ENCODE peak calls at places on chromosomes 2 and 18, in ten cellular contexts. Y is HFF-Myc, V is dorsolateral prefrontal cortex, D is kidney, X is ovary, H is breast epithelium, L is fibroblast of pulmonary artery, P is AG04450, R is right cardiac atrium, O is bronchial epithelial cell. N is an unnamed sample.

GRCh38 chr2:27756544-27757498 is 14.7 kb upstream of the MRPL33 start:
- DNase-seq in Y (no peak), V (no peak), D (no peak), X (no peak), H (no peak), L (no peak), P (no peak), R (peak; percentile 78), O (no peak), N (no peak)

GRCh38 chr2:49035477-49035876 is 118.8 kb downstream of the FSHR start:
- DNase-seq in Y (no peak), V (no peak), D (no peak), X (no peak), H (no peak), L (no peak), P (no peak), R (no peak), O (no peak), N (no peak)

GRCh38 chr18:64519191-64519590 is 370.3 kb upstream of the LINC00305 start:
- DNase-seq in Y (no peak), V (no peak), D (no peak), X (no peak), H (no peak), L (no peak), P (no peak), R (no peak), O (no peak), N (no peak)

GRCh38 chr2:30368258-30368657 is 78.8 kb upstream of the LCLAT1 start:
- DNase-seq in Y (no peak), V (no peak), D (peak; percentile 88), X (no peak), H (peak; percentile 57), L (no peak), P (peak; percentile 62), R (no peak), O (no peak), N (no peak)

GRCh38 chr18:50700245-50701165 is 119.3 kb downstream of the MRO start:
- DNase-seq in Y (no peak), V (no peak), D (no peak), X (no peak), H (no peak), L (no peak), P (no peak), R (no peak), O (no peak), N (no peak)

GRCh38 chr18:58106674-58107058 is 62.6 kb downstream of the NEDD4L start:
- DNase-seq in Y (no peak), V (no peak), D (no peak), X (no peak), H (no peak), L (no peak), P (no peak), R (no peak), O (no peak), N (no peak)

GRCh38 chr2:42139141-42139540 is 30.0 kb upstream of the EML4 start:
- DNase-seq in Y (no peak), V (no peak), D (no peak), X (no peak), H (no peak), L (peak; percentile 61), P (no peak), R (no peak), O (no peak), N (no peak)

GRCh38 chr18:2515908-2516625 is 55.2 kb downstream of the METTL4 start:
- DNase-seq in Y (peak; percentile 88), V (no peak), D (no peak), X (no peak), H (no peak), L (peak; percentile 94), P (peak; percentile 58), R (no peak), O (peak; percentile 97), N (no peak)

GRCh38 chr2:30665761-30666306 is 141.4 kb downstream of the CAPN13 start:
- DNase-seq in Y (no peak), V (no peak), D (no peak), X (no peak), H (no peak), L (no peak), P (no peak), R (no peak), O (no peak), N (no peak)

DNA sequence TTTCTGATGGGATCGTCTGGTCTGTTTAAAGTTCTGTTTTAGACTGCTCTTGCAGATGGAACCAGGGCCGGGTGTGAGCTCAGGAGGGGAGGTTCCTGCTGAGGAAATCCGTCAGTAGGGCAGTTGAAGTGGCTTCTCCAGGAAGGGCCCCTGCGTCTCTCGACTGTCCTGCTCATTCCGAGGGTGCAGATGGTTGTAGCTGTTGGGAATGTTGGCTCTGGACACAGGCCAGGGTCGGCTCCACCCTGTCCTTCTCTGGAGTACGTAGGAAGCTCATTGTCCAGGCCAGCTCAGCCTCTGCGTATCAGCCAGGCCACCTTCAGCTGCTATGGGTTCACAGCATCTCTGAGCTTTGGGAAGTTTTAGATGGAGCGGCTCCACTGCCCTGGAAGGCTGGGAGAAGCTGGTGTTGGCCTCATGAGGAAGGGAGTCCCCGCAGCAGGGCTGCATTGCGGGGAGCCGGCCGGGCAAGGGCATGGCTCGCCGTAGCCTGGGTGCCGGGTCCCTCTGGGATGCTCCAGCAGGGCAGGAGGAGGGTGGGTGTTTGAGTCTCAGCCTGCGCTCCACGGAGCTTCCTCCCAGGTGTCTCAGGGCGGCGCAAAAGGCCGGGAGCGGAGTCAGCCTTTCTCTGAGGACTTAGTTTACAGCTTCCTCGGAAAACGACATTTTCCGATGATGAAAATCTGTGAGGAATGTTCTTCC is 58.5 kb downstream of the NFATC1 start:
- DNase-seq in Y (peak; percentile 22), V (no peak), D (no peak), X (no peak), H (no peak), L (peak; percentile 47), P (no peak), R (peak; percentile 87), O (no peak), N (no peak)
- H3K4me3 ChIP-seq in Y (no peak overlapping the region), V (no peak overlapping the region), D (no peak overlapping the region), X (no peak overlapping the region), H (no peak overlapping the region), L (no peak overlapping the region), P (no peak overlapping the region), R (no peak overlapping the region), O (no peak overlapping the region), N (no peak overlapping the region)

GRCh38 chr2:78718483-78718882 is 307.0 kb upstream of the REG3G start:
- DNase-seq in Y (no peak), V (no peak), D (no peak), X (no peak), H (no peak), L (peak; percentile 22), P (no peak), R (no peak), O (no peak), N (no peak)
- H3K4me3 ChIP-seq in Y (no peak overlapping the region), V (no peak overlapping the region), D (no peak overlapping the region), X (no peak overlapping the region), H (no peak overlapping the region), L (no peak overlapping the region), P (no peak overlapping the region), R (no peak overlapping the region), O (no peak overlapping the region), N (no peak overlapping the region)

DNA sequence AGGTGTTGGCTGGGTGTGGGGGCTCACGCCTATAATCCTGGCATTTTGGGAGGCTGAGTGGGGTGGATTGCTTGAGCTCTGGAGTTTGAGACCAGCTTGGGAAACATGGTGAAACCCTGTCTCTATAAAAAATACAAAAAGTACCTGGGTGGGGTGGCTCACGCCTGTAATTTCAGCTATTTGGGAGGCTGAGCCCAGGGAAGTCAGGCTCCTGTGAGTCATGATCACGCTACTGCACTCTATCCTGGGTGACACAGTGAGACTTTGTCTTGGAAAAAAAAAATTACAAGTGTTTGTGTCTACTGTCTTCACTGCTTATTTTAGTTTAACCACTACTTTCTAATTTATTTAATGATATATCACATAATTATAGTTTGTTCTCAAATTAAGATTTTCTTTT is 62.7 kb upstream of the DOCK10 start:
- DNase-seq in Y (no peak), V (no peak), D (no peak), X (no peak), H (no peak), L (no peak), P (no peak), R (no peak), O (peak; percentile 29), N (no peak)
- H3K4me3 ChIP-seq in Y (no peak overlapping the region), V (no peak overlapping the region), D (no peak overlapping the region), X (no peak overlapping the region), H (no peak overlapping the region), L (no peak overlapping the region), P (no peak overlapping the region), R (no peak overlapping the region), O (no peak overlapping the region), N (no peak overlapping the region)

GRCh38 chr2:104858325-104858978 is 4.5 kb downstream of the POU3F3 start:
- DNase-seq in Y (no peak), V (no peak), D (no peak), X (no peak), H (no peak), L (no peak), P (no peak), R (no peak), O (no peak), N (no peak)

GRCh38 chr2:104856973-104857261 is 3.0 kb downstream of the POU3F3 start:
- DNase-seq in Y (no peak), V (no peak), D (no peak), X (no peak), H (no peak), L (no peak), P (no peak), R (no peak), O (no peak), N (no peak)

GRCh38 chr2:104859310-104860130 is 5.6 kb downstream of the POU3F3 start:
- DNase-seq in Y (no peak), V (no peak), D (no peak), X (no peak), H (no peak), L (no peak), P (no peak), R (no peak), O (no peak), N (no peak)

GRCh38 chr2:104856086-104856972 is 2.4 kb downstream of the POU3F3 start:
- DNase-seq in Y (no peak), V (peak; percentile 48), D (peak; percentile 79), X (no peak), H (no peak), L (no peak), P (no peak), R (no peak), O (no peak), N (no peak)

DNA sequence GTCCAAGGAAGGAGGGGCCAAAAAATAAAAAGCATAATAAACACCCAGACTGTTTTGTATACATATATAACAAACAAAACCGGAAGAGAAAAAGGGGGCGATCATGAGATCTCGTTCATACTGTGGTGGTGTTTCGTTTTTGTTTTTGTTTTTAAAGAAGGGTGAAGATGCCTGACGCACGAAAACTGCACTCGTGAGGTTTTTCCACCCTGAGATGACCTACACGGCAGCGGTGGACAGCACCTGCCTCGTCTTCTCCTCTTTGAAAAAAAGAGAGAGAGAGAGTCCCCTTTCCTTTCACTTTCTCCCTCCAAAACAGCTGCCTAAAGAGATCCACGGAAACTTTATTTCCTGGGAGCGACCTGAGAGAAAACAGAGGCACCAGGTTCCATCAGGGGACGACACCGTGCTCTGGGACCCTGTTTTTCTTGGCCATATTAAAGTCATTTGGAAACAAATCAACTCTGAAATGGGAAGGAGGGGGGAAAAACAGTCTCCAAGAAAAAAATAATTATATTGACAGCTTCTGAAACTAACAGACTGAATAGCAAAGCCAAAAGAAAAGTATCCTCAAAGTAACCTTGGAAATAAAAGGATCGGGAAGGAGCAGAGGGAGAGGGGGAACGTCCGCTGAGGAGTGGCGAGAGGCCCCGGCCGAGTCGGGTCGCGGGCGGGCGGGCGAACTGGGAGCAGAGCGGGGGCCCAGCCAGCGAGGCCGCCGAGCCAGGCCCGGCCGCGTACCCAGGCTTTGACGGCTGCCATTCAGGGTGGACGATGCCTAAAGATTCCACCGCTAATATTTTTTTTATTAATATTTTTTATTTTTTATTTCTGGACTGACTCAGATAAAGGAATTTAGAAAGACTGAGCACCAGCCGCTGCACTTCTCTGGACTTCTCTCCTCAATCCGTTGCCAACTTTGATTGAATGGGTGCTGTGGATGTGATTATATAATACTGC is 3.6 kb downstream of the POU3F3 start:
- DNase-seq in Y (no peak), V (no peak), D (no peak), X (no peak), H (no peak), L (no peak), P (no peak), R (no peak), O (no peak), N (no peak)
- H3K4me3 ChIP-seq in Y (no peak overlapping the region), V (peak overlapping the region; percentile 77), D (peak overlapping the region; percentile 78), X (no peak overlapping the region), H (peak overlapping the region; percentile 0), L (no peak overlapping the region), P (no peak overlapping the region), R (peak overlapping the region; percentile 41), O (no peak overlapping the region), N (no peak overlapping the region)